ENCODE peak calls at places on chromosomes 5 and 9, in seven cellular contexts. D is coronary artery, S is AG09319, P is gastrocnemius medialis, T is mesothelial cell of epicardium, X is ovary, W is HCT116. G is an unnamed sample.

GRCh38 chr9:132894857-132895846 is 16.5 kb downstream of the SPACA9 start:
- DNase-seq in S (no peak), D (peak), T (no peak), P (no peak), W (no peak), X (no peak), G (no peak)

GRCh38 chr9:88593537-88594185 is 58.7 kb downstream of the NXNL2 start:
- DNase-seq in D (no peak), W (peak), S (no peak), T (no peak), P (no peak), X (peak), G (no peak)

GRCh38 chr5:137022043-137022442 is 477.1 kb downstream of the SPOCK1 start:
- DNase-seq in X (no peak), P (no peak), T (no peak), S (no peak), D (no peak), W (no peak), G (no peak)

GRCh38 chr9:113875917-113876805 is at the start of gene ZNF618:
- DNase-seq in D (no peak), W (no peak), P (no peak), T (peak), S (no peak), X (peak), G (peak)

GRCh38 chr9:4804531-4805016 is 11.8 kb downstream of the RCL1 start:
- DNase-seq in T (no peak), X (no peak), P (peak), D (no peak), W (no peak), S (no peak), G (no peak)

GRCh38 chr5:30874234-30875034 is 319.1 kb upstream of the CDH6 start:
- DNase-seq in P (no peak), X (no peak), S (no peak), W (no peak), D (no peak), T (no peak), G (no peak)

GRCh38 chr5:109352475-109352874 is 57.3 kb downstream of the PJA2 start:
- DNase-seq in S (no peak), P (no peak), W (no peak), T (no peak), D (no peak), X (no peak), G (no peak)

GRCh38 chr5:50922942-50923767 is 256.7 kb downstream of the PARP8 start:
- DNase-seq in X (no peak), P (no peak), D (no peak), S (no peak), T (no peak), W (no peak), G (no peak)

GRCh38 chr9:5274770-5275169 is 29.7 kb downstream of the RLN2 start:
- DNase-seq in T (no peak), W (no peak), S (no peak), X (no peak), D (no peak), P (no peak), G (no peak)

GRCh38 chr5:147036691-147037245 is 158.2 kb upstream of the PPP2R2B start:
- DNase-seq in D (no peak), T (no peak), P (no peak), W (no peak), S (no peak), X (no peak), G (no peak)

GRCh38 chr9:134637241-134637640 is 4.4 kb upstream of the COL5A1 start:
- DNase-seq in D (no peak), P (no peak), W (no peak), S (no peak), T (no peak), X (no peak), G (no peak)

GRCh38 chr5:59007460-59008063 is 424.7 kb downstream of the RAB3C start:
- DNase-seq in W (peak), D (no peak), X (no peak), S (no peak), P (no peak), T (no peak), G (no peak)
- TF ChIP-seq CTCF in W (peak), D (peak), X (peak), S (peak), P (peak), T (peak), G (no peak)

DNA sequence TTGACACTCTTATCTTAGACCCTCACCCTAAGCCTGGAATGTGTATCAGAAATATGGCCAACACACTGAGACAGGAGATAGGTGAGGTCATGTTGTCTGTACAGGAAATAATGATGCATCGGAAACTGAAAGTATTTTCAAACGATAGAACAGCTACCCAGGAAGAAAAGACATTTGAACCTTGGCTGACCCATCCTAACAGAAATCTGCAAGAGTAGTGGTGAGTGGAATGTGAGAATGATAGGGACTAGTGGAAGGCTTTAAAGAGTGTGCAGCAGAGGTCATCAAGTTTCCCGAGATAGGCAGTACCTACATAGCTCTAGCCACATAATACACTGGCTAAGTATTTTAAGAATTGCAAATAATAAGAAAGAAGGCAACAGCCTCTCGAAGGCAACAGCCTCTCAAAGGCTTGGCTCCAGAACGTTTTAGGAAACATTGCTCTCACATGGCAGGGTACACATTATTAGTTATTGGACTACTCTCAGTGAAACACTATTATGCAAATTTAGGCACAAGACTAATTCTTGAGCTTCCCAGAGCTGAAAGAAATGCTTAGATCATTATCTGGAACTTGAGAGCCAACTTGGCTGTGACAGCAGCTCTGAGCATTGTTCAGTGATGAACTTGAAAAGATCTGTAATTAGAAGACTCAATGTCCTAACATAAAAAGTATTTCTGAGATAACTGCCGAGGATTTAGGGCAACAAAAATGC is 133.1 kb upstream of the FBXL7 start:
- DNase-seq in X (no peak), D (no peak), W (no peak), P (no peak), T (no peak), S (no peak), G (no peak)
- TF ChIP-seq CTCF in X (no peak), D (no peak), W (no peak), P (no peak), T (no peak), S (no peak), G (no peak)

GRCh38 chr5:14209836-14210235 is 66.7 kb downstream of the TRIO start:
- DNase-seq in X (no peak), S (no peak), D (no peak), T (no peak), P (no peak), W (no peak), G (no peak)

GRCh38 chr5:14209222-14209822 is 66.2 kb downstream of the TRIO start:
- DNase-seq in W (no peak), T (no peak), X (no peak), S (no peak), P (no peak), D (no peak), G (no peak)

GRCh38 chr5:14206028-14206725 is 63.0 kb downstream of the TRIO start:
- DNase-seq in P (no peak), T (no peak), X (no peak), W (no peak), S (no peak), D (no peak), G (no peak)

GRCh38 chr5:14210729-14211128 is 67.6 kb downstream of the TRIO start:
- DNase-seq in X (no peak), P (no peak), S (no peak), D (no peak), W (no peak), T (no peak), G (no peak)

GRCh38 chr5:14208071-14209021 is 65.2 kb downstream of the TRIO start:
- DNase-seq in P (no peak), T (no peak), X (no peak), S (peak), W (no peak), D (no peak), G (no peak)
- TF ChIP-seq CTCF in P (no peak), T (no peak), X (no peak), S (no peak), W (no peak), D (no peak), G (no peak)

DNA sequence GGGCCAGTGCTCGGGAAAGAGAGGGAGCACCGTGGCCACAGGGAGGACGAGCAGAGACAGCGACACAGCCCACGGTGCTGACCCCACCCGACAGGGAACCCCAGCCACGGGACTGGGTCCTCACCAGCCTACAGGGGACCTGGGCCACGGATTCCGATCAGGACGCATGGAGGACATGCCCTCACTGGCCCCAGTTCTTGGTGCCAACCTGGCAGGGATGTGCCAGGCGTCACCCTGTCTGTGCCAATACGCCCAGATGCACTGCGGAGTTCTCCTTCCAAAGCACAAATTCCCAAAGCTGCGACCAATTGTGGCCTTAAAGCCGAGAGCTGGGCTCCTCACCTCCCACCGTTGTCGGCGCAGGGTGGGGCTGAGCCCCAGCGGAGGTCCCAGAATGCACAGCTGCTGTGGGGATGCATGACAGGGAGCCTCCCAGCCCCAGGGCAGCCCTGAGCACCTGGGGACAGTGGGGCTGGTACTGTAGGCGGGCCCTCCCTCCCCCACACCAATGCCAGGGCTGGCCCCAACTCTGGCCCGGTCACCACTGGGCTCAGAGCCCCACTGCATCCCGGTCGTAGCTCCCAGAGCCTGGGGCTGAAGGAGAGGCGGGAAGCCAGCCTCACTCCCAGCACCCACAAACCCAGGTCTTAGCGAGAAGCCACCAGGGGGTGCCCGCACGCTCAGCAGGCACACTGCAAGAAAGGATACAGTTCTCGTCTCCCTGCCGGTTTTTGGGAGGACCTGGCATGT is 44.2 kb downstream of the NKD2 start:
- DNase-seq in X (no peak), S (no peak), W (no peak), P (no peak), D (no peak), T (no peak), G (no peak)
- TF ChIP-seq CTCF in X (no peak), S (no peak), W (no peak), P (no peak), D (no peak), T (no peak), G (no peak)

GRCh38 chr5:94111209-94112004 is 370.0 kb upstream of the POU5F2 start:
- DNase-seq in T (peak), P (peak), X (peak), S (peak), W (peak), D (peak), G (peak)
- TF ChIP-seq CTCF in T (no peak), P (peak), X (peak), S (peak), W (no peak), D (no peak), G (no peak)

GRCh38 chr5:3734621-3735020 is 139.0 kb downstream of the IRX1 start:
- DNase-seq in W (no peak), S (no peak), P (no peak), X (no peak), D (no peak), T (no peak), G (no peak)
- TF ChIP-seq CTCF in W (no peak), S (no peak), P (no peak), X (no peak), D (no peak), T (no peak), G (no peak)

DNA sequence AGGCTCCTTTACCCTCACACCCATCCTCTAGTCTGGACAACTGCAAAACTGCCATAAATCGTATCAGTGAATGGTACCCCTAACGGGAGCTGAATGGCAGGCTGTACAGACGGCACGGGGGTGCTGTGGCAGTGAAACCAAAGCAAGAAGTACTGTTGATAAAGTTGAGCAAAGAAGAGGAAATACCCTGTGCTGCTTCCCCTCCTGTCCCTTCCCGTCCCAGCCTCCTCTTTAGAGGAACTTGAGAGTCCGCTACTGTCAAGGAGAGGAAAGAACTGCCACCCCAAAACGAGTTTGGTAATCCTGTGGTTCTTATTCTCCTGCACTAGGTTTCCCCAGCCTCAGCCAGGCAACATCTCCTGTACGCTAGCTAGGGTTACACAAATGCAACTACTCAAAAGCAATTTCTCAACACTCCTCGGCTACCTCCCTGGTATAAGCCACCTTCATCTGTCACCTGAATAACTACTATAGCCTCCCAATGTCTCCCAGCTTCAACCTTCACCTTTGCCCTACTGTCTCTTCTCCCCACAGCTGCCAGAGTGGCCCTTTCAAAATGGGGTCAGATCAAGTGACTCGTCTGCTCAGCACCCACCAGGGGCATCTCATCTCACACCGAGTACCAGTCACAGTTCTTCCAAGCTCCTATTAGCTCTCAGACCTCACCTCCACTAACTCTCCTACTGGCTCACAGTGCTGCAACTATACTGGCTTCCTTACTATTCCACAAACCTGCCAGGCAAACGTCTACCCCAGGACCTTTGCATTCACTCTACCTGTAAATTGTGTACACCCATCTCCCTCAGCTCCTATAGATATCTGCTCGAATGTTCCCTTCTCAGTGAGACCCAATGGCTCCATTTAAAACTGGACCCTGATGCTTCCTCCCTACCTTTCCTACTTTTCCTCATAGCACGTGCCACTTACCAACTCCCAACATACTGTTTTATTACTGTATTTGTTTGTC is 4.1 kb downstream of the GLRX start:
- DNase-seq in S (no peak), X (no peak), W (no peak), D (peak), P (peak), T (no peak), G (peak)
- TF ChIP-seq CTCF in S (no peak), X (no peak), W (no peak), D (no peak), P (no peak), T (no peak), G (no peak)

GRCh38 chr9:14403112-14403511 is 89.2 kb upstream of the NFIB start:
- DNase-seq in W (no peak), T (no peak), S (no peak), D (no peak), P (no peak), X (no peak), G (no peak)

GRCh38 chr9:14400658-14400995 is 86.7 kb upstream of the NFIB start:
- DNase-seq in T (no peak), D (peak), X (peak), P (peak), S (peak), W (peak), G (no peak)

GRCh38 chr9:14395300-14396082 is 81.5 kb upstream of the NFIB start:
- DNase-seq in W (no peak), P (peak), X (peak), S (no peak), D (no peak), T (no peak), G (no peak)

GRCh38 chr9:14396171-14396570 is 82.2 kb upstream of the NFIB start:
- DNase-seq in P (peak), X (no peak), S (no peak), D (no peak), T (no peak), W (no peak), G (no peak)

GRCh38 chr9:14399736-14400657 is 86.1 kb upstream of the NFIB start:
- DNase-seq in W (no peak), P (no peak), X (no peak), T (no peak), D (no peak), S (no peak), G (no peak)
- TF ChIP-seq CTCF in W (no peak), P (no peak), X (no peak), T (no peak), D (no peak), S (no peak), G (no peak)

DNA sequence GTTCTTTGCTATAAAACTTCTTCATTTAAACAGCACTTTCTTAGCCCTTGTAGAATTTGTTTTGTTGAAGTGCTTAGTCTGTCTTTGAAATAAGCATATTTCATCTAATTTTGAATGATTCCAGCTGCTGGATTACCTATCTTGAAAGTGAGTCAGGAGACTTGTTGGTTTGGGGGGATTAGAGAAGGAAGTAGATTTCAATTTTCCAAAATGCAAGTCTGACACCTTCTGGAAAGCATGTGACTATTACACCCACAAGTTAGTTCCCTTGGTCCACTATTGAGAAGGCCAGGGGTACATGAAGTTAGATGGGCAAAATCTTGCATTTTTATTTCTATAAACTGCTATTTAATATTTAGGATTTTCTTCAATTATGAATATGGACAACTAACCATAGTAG is 96.4 kb upstream of the RANBP3L start:
- DNase-seq in W (peak), X (no peak), T (no peak), P (no peak), S (peak), D (no peak), G (no peak)
- TF ChIP-seq CTCF in W (peak), X (peak), T (no peak), P (no peak), S (peak), D (no peak), G (no peak)